ENCODE peak calls at places on chromosomes 5 and 9, in ten cellular contexts. V, C, A, F, P, X, Q, O, L and T are unnamed samples.

GRCh38 chr5:42586625-42587024 is 163.4 kb downstream of the GHR start:
- DNase-seq in V (peak; percentile 2), P (no peak), F (no peak), X (no peak), Q (no peak), C (no peak), O (no peak), A (no peak), L (no peak), T (no peak)

GRCh38 chr9:804026-804425 is 37.5 kb upstream of the DMRT1 start:
- DNase-seq in P (no peak), F (no peak), X (no peak), Q (peak; percentile 29), O (no peak), A (no peak), C (peak; percentile 9), L (no peak), V (peak; percentile 41), T (no peak)

GRCh38 chr5:157309796-157310195 is 43.9 kb downstream of the CYFIP2 start:
- DNase-seq in V (no peak), O (no peak), P (no peak), A (no peak), X (no peak), L (no peak), Q (no peak), F (no peak), C (no peak), T (no peak)

GRCh38 chr9:18173923-18174322 is 300.0 kb upstream of the ADAMTSL1 start:
- DNase-seq in A (no peak), Q (no peak), X (no peak), L (no peak), F (no peak), O (no peak), P (no peak), V (no peak), C (no peak), T (no peak)

GRCh38 chr5:54823006-54823405 is 162.4 kb downstream of the ESM1 start:
- DNase-seq in L (no peak), C (no peak), V (peak; percentile 17), Q (no peak), X (no peak), O (no peak), P (no peak), F (no peak), A (no peak), T (no peak)

GRCh38 chr5:35780236-35780635 is 76.5 kb upstream of the IL7R start:
- DNase-seq in C (no peak), V (no peak), F (no peak), O (no peak), P (no peak), X (no peak), A (no peak), L (no peak), Q (no peak), T (no peak)

GRCh38 chr9:79551999-79552398 is 19.8 kb upstream of the TLE4 start:
- DNase-seq in Q (no peak), F (no peak), L (no peak), C (no peak), V (no peak), A (no peak), O (no peak), P (no peak), X (no peak), T (no peak)

GRCh38 chr9:136748656-136749551 is 579 bp upstream of the LCN6 start:
- DNase-seq in X (no peak), L (no peak), P (no peak), F (no peak), O (no peak), A (peak; percentile 60), Q (no peak), V (no peak), C (no peak), T (no peak)

GRCh38 chr5:10333154-10334006 is 20.1 kb upstream of the MARCHF6 start:
- DNase-seq in C (peak; percentile 39), Q (no peak), L (no peak), X (peak; percentile 48), P (peak; percentile 55), A (peak; percentile 65), O (no peak), F (peak; percentile 56), V (peak; percentile 46), T (no peak)

GRCh38 chr9:130588416-130588815 is 9.0 kb downstream of the FUBP3 start:
- DNase-seq in L (no peak), X (no peak), O (no peak), F (no peak), Q (no peak), C (peak; percentile 7), V (no peak), P (no peak), A (no peak), T (no peak)

GRCh38 chr9:128244443-128245226 is 31.2 kb downstream of the GOLGA2 start:
- DNase-seq in L (peak; percentile 66), V (peak; percentile 79), Q (peak; percentile 61), A (peak; percentile 81), P (peak; percentile 92), X (no peak), F (peak; percentile 92), O (no peak), C (no peak), T (peak; percentile 81)

DNA sequence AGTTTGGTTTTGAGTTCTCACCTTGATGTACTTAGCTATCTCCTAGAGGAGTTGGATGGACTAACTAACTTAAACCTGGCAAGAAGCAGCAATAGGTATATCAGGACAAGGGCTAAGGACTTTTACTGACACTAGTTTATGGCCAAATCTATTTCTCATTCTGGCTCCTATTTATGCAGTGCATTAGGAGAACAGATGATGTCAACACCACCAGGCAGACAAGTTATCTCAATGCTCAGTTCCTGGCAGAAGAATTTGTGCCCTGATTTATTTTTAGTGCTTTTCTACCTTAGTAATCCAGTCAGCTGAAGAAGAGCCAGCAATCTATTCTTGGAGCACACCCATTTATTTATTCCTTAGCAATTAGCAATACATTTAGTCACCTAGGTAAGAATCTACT is 30.7 kb upstream of the MYOT start:
- DNase-seq in P (peak; percentile 33), X (no peak), V (peak; percentile 79), A (no peak), F (no peak), O (no peak), C (no peak), L (no peak), Q (peak; percentile 72), T (no peak)
- H3K27ac ChIP-seq in P (peak overlapping the region; percentile 28), X (peak overlapping the region; percentile 70), V (no peak overlapping the region), A (no peak overlapping the region), F (peak overlapping the region; percentile 90), O (peak overlapping the region; percentile 39), C (no peak overlapping the region), L (no peak overlapping the region), Q (peak overlapping the region; percentile 17), T (peak overlapping the region; percentile 50)

GRCh38 chr5:180970875-180971274 is 17.8 kb upstream of the BTNL3 start:
- DNase-seq in F (no peak), O (no peak), P (no peak), V (no peak), Q (no peak), C (no peak), X (no peak), A (no peak), L (no peak), T (no peak)

GRCh38 chr5:180977852-180978251 is 10.8 kb upstream of the BTNL3 start:
- DNase-seq in P (no peak), X (no peak), Q (no peak), A (no peak), O (no peak), L (no peak), F (no peak), V (no peak), C (no peak), T (no peak)

GRCh38 chr5:180976518-180976917 is 12.1 kb upstream of the BTNL3 start:
- DNase-seq in L (no peak), V (no peak), X (no peak), A (no peak), O (no peak), F (no peak), Q (no peak), P (peak; percentile 31), C (no peak), T (no peak)

GRCh38 chr5:180975338-180975737 is 13.3 kb upstream of the BTNL3 start:
- DNase-seq in C (no peak), A (no peak), X (no peak), Q (no peak), O (no peak), F (no peak), L (no peak), V (no peak), P (no peak), T (no peak)

GRCh38 chr5:180974612-180975315 is 13.9 kb upstream of the BTNL3 start:
- DNase-seq in F (no peak), Q (no peak), L (no peak), P (no peak), X (no peak), A (no peak), V (no peak), C (no peak), O (no peak), T (no peak)
- H3K4me3 ChIP-seq in F (no peak overlapping the region), Q (no peak overlapping the region), L (no peak overlapping the region), P (no peak overlapping the region), X (no peak overlapping the region), A (no peak overlapping the region), V (no peak overlapping the region), C (no peak overlapping the region), O (no peak overlapping the region), T (no peak overlapping the region)

GRCh38 chr9:73667749-73668148 is 516.1 kb downstream of the ANXA1 start:
- DNase-seq in C (no peak), V (peak; percentile 8), O (no peak), L (no peak), P (no peak), F (no peak), A (no peak), X (peak; percentile 8), Q (no peak), T (no peak)
- TF ChIP-seq CTCF in C (no peak), V (no peak), O (no peak), L (no peak), P (no peak), F (no peak), A (no peak), X (no peak), Q (no peak), T (no peak)

GRCh38 chr9:70257991-70258691 is 637 bp upstream of the SMC5 start:
- DNase-seq in X (no peak), C (no peak), V (peak; percentile 72), P (peak; percentile 50), O (no peak), A (peak; percentile 83), L (peak; percentile 60), F (peak; percentile 66), Q (peak; percentile 57), T (peak; percentile 45)

GRCh38 chr9:70257512-70257911 is 1.3 kb upstream of the SMC5 start:
- DNase-seq in L (no peak), X (no peak), O (no peak), F (no peak), Q (no peak), C (no peak), V (no peak), A (no peak), P (no peak), T (no peak)

GRCh38 chr9:70255521-70255920 is 3.3 kb upstream of the SMC5 start:
- DNase-seq in F (no peak), A (no peak), P (no peak), Q (peak; percentile 44), C (no peak), L (no peak), V (peak; percentile 62), O (no peak), X (no peak), T (no peak)

GRCh38 chr9:70258692-70259511 is at the start of gene SMC5:
- DNase-seq in P (peak; percentile 97), O (peak; percentile 57), C (peak; percentile 95), X (peak; percentile 74), L (peak; percentile 90), F (peak; percentile 90), A (peak; percentile 92), V (peak; percentile 90), Q (peak; percentile 88), T (peak; percentile 73)

GRCh38 chr9:70256123-70256551 is 2.6 kb upstream of the SMC5 start:
- DNase-seq in V (peak; percentile 94), P (peak; percentile 74), A (no peak), C (peak; percentile 39), X (no peak), L (no peak), F (no peak), O (no peak), Q (peak; percentile 89), T (no peak)
- H3K27ac ChIP-seq in V (peak overlapping the region; percentile 99), P (peak overlapping the region; percentile 96), A (peak overlapping the region; percentile 96), C (peak overlapping the region; percentile 75), X (no peak overlapping the region), L (no peak overlapping the region), F (no peak overlapping the region), O (peak overlapping the region; percentile 98), Q (peak overlapping the region; percentile 91), T (peak overlapping the region; percentile 36)